ENCODE peak calls at places on chromosomes 13 and 19, in nine cellular contexts. One of them, this sample, is unnamed.

GRCh38 chr13:95481051-95481775 is 71.3 kb upstream of the CLDN10 start:
- DNase-seq in cardiac fibroblast: peak
- DNase-seq in GM23338: no peak
- DNase-seq in choroid plexus epithelial cell: no peak
- DNase-seq in lung: no peak
- DNase-seq in fibroblast of pulmonary artery: peak
- DNase-seq in neural progenitor cell: no peak
- DNase-seq in fibroblast of lung: no peak
- DNase-seq in fibroblast of mammary gland: peak
- DNase-seq in this sample: no peak

GRCh38 chr13:20161275-20161950 is 561 bp upstream of the GJA3 start:
- DNase-seq in cardiac fibroblast: no peak
- DNase-seq in GM23338: peak
- DNase-seq in choroid plexus epithelial cell: no peak
- DNase-seq in lung: no peak
- DNase-seq in fibroblast of pulmonary artery: no peak
- DNase-seq in neural progenitor cell: peak
- DNase-seq in fibroblast of lung: no peak
- DNase-seq in fibroblast of mammary gland: no peak
- DNase-seq in this sample: no peak

GRCh38 chr13:109330941-109331340 is 455.4 kb downstream of the IRS2 start:
- DNase-seq in cardiac fibroblast: peak
- DNase-seq in GM23338: no peak
- DNase-seq in choroid plexus epithelial cell: peak
- DNase-seq in lung: no peak
- DNase-seq in fibroblast of pulmonary artery: peak
- DNase-seq in neural progenitor cell: no peak
- DNase-seq in fibroblast of lung: peak
- DNase-seq in fibroblast of mammary gland: peak
- DNase-seq in this sample: no peak

GRCh38 chr19:3849092-3849491 is 19.7 kb downstream of the ZFR2 start:
- DNase-seq in cardiac fibroblast: peak
- DNase-seq in GM23338: peak
- DNase-seq in choroid plexus epithelial cell: peak
- DNase-seq in lung: no peak
- DNase-seq in fibroblast of pulmonary artery: peak
- DNase-seq in neural progenitor cell: peak
- DNase-seq in fibroblast of lung: no peak
- DNase-seq in fibroblast of mammary gland: peak
- DNase-seq in this sample: no peak

GRCh38 chr19:14954071-14954655 is 12.9 kb downstream of the OR7C2 start:
- DNase-seq in cardiac fibroblast: no peak
- DNase-seq in GM23338: peak
- DNase-seq in choroid plexus epithelial cell: no peak
- DNase-seq in lung: no peak
- DNase-seq in fibroblast of pulmonary artery: no peak
- DNase-seq in neural progenitor cell: no peak
- DNase-seq in fibroblast of lung: no peak
- DNase-seq in fibroblast of mammary gland: no peak
- DNase-seq in this sample: no peak

GRCh38 chr13:72953391-72953960 is 105.3 kb upstream of the KLF5 start:
- DNase-seq in cardiac fibroblast: no peak
- DNase-seq in GM23338: no peak
- DNase-seq in choroid plexus epithelial cell: no peak
- DNase-seq in lung: peak
- DNase-seq in fibroblast of pulmonary artery: no peak
- DNase-seq in neural progenitor cell: no peak
- DNase-seq in fibroblast of lung: no peak
- DNase-seq in fibroblast of mammary gland: no peak
- DNase-seq in this sample: no peak

GRCh38 chr19:11284535-11284934 is 11.4 kb upstream of the TSPAN16 start:
- DNase-seq in cardiac fibroblast: no peak
- DNase-seq in GM23338: no peak
- DNase-seq in choroid plexus epithelial cell: peak
- DNase-seq in lung: no peak
- DNase-seq in fibroblast of pulmonary artery: no peak
- DNase-seq in neural progenitor cell: peak
- DNase-seq in fibroblast of lung: no peak
- DNase-seq in fibroblast of mammary gland: no peak
- DNase-seq in this sample: no peak

GRCh38 chr13:95191821-95192220 is 109.4 kb downstream of the ABCC4 start:
- DNase-seq in cardiac fibroblast: peak
- DNase-seq in GM23338: peak
- DNase-seq in choroid plexus epithelial cell: peak
- DNase-seq in lung: peak
- DNase-seq in fibroblast of pulmonary artery: peak
- DNase-seq in neural progenitor cell: peak
- DNase-seq in fibroblast of lung: peak
- DNase-seq in fibroblast of mammary gland: peak
- DNase-seq in this sample: peak

GRCh38 chr13:86881390-86881789 is 789.8 kb upstream of the SLITRK5 start:
- DNase-seq in cardiac fibroblast: no peak
- DNase-seq in GM23338: peak
- DNase-seq in choroid plexus epithelial cell: no peak
- DNase-seq in lung: no peak
- DNase-seq in fibroblast of pulmonary artery: no peak
- DNase-seq in neural progenitor cell: no peak
- DNase-seq in fibroblast of lung: no peak
- DNase-seq in fibroblast of mammary gland: no peak
- DNase-seq in this sample: no peak

GRCh38 chr13:86877449-86877848 is 793.7 kb upstream of the SLITRK5 start:
- DNase-seq in cardiac fibroblast: no peak
- DNase-seq in GM23338: no peak
- DNase-seq in choroid plexus epithelial cell: no peak
- DNase-seq in lung: no peak
- DNase-seq in fibroblast of pulmonary artery: no peak
- DNase-seq in neural progenitor cell: no peak
- DNase-seq in fibroblast of lung: peak
- DNase-seq in fibroblast of mammary gland: no peak
- DNase-seq in this sample: no peak

GRCh38 chr13:86882835-86883234 is 788.3 kb upstream of the SLITRK5 start:
- DNase-seq in cardiac fibroblast: no peak
- DNase-seq in GM23338: no peak
- DNase-seq in choroid plexus epithelial cell: no peak
- DNase-seq in lung: no peak
- DNase-seq in fibroblast of pulmonary artery: no peak
- DNase-seq in neural progenitor cell: no peak
- DNase-seq in fibroblast of lung: no peak
- DNase-seq in fibroblast of mammary gland: no peak
- DNase-seq in this sample: no peak

GRCh38 chr13:86882107-86882506 is 789.1 kb upstream of the SLITRK5 start:
- DNase-seq in cardiac fibroblast: no peak
- DNase-seq in GM23338: peak
- DNase-seq in choroid plexus epithelial cell: no peak
- DNase-seq in lung: no peak
- DNase-seq in fibroblast of pulmonary artery: no peak
- DNase-seq in neural progenitor cell: no peak
- DNase-seq in fibroblast of lung: no peak
- DNase-seq in fibroblast of mammary gland: no peak
- DNase-seq in this sample: no peak
- H3K4me3 ChIP-seq in cardiac fibroblast: no peak
- H3K4me3 ChIP-seq in GM23338: peak
- H3K4me3 ChIP-seq in choroid plexus epithelial cell: no peak
- H3K4me3 ChIP-seq in lung: no peak
- H3K4me3 ChIP-seq in fibroblast of pulmonary artery: no peak
- H3K4me3 ChIP-seq in neural progenitor cell: no peak
- H3K4me3 ChIP-seq in fibroblast of lung: no peak
- H3K4me3 ChIP-seq in fibroblast of mammary gland: no peak
- H3K4me3 ChIP-seq in this sample: no peak

GRCh38 chr19:35142531-35143230 is 374 bp upstream of the FXYD7 start:
- DNase-seq in cardiac fibroblast: no peak
- DNase-seq in GM23338: peak
- DNase-seq in choroid plexus epithelial cell: peak
- DNase-seq in lung: no peak
- DNase-seq in fibroblast of pulmonary artery: peak
- DNase-seq in neural progenitor cell: peak
- DNase-seq in fibroblast of lung: no peak
- DNase-seq in fibroblast of mammary gland: no peak
- DNase-seq in this sample: no peak

GRCh38 chr19:35144259-35144599 is 1.2 kb downstream of the FXYD7 start:
- DNase-seq in cardiac fibroblast: no peak
- DNase-seq in GM23338: no peak
- DNase-seq in choroid plexus epithelial cell: no peak
- DNase-seq in lung: no peak
- DNase-seq in fibroblast of pulmonary artery: no peak
- DNase-seq in neural progenitor cell: peak
- DNase-seq in fibroblast of lung: no peak
- DNase-seq in fibroblast of mammary gland: no peak
- DNase-seq in this sample: no peak

GRCh38 chr19:35143818-35144217 is 763 bp downstream of the FXYD7 start:
- DNase-seq in cardiac fibroblast: no peak
- DNase-seq in GM23338: no peak
- DNase-seq in choroid plexus epithelial cell: no peak
- DNase-seq in lung: no peak
- DNase-seq in fibroblast of pulmonary artery: no peak
- DNase-seq in neural progenitor cell: no peak
- DNase-seq in fibroblast of lung: no peak
- DNase-seq in fibroblast of mammary gland: no peak
- DNase-seq in this sample: no peak

GRCh38 chr19:35141627-35142401 is 1.2 kb upstream of the FXYD7 start:
- DNase-seq in cardiac fibroblast: no peak
- DNase-seq in GM23338: no peak
- DNase-seq in choroid plexus epithelial cell: no peak
- DNase-seq in lung: no peak
- DNase-seq in fibroblast of pulmonary artery: no peak
- DNase-seq in neural progenitor cell: peak
- DNase-seq in fibroblast of lung: peak
- DNase-seq in fibroblast of mammary gland: no peak
- DNase-seq in this sample: no peak

DNA sequence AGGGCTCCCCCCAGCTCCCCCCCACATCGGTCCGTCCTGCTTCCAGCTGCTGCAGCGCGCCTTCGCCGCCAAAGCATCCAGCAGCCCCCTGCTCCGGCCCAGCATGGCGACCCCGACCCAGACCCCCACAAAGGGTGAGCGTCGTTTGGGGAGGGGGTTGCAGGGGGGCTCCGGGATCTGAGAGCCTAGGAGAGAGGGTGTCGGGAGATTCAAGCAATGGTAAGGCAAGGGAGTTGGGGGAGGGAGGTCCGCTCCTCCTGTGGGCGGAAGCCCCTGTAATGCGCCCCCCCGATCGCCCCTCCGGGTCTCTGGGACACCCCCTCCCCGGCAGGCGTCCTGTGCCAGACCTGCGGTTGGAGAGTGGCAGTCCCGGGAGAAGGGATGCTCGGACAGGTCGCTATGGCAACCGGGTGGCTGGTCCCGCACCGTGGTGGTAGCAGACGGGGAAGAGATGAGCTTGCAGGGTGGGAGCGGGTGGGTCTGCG is at the start of gene FXYD7:
- DNase-seq in cardiac fibroblast: no peak
- DNase-seq in GM23338: peak
- DNase-seq in choroid plexus epithelial cell: no peak
- DNase-seq in lung: no peak
- DNase-seq in fibroblast of pulmonary artery: no peak
- DNase-seq in neural progenitor cell: peak
- DNase-seq in fibroblast of lung: no peak
- DNase-seq in fibroblast of mammary gland: no peak
- DNase-seq in this sample: no peak
- TF ChIP-seq CTCF in cardiac fibroblast: no peak
- TF ChIP-seq CTCF in GM23338: no peak
- TF ChIP-seq CTCF in choroid plexus epithelial cell: no peak
- TF ChIP-seq CTCF in lung: no peak
- TF ChIP-seq CTCF in fibroblast of pulmonary artery: no peak
- TF ChIP-seq CTCF in neural progenitor cell: no peak
- TF ChIP-seq CTCF in fibroblast of lung: no peak
- TF ChIP-seq CTCF in fibroblast of mammary gland: no peak
- TF ChIP-seq CTCF in this sample: no peak

DNA sequence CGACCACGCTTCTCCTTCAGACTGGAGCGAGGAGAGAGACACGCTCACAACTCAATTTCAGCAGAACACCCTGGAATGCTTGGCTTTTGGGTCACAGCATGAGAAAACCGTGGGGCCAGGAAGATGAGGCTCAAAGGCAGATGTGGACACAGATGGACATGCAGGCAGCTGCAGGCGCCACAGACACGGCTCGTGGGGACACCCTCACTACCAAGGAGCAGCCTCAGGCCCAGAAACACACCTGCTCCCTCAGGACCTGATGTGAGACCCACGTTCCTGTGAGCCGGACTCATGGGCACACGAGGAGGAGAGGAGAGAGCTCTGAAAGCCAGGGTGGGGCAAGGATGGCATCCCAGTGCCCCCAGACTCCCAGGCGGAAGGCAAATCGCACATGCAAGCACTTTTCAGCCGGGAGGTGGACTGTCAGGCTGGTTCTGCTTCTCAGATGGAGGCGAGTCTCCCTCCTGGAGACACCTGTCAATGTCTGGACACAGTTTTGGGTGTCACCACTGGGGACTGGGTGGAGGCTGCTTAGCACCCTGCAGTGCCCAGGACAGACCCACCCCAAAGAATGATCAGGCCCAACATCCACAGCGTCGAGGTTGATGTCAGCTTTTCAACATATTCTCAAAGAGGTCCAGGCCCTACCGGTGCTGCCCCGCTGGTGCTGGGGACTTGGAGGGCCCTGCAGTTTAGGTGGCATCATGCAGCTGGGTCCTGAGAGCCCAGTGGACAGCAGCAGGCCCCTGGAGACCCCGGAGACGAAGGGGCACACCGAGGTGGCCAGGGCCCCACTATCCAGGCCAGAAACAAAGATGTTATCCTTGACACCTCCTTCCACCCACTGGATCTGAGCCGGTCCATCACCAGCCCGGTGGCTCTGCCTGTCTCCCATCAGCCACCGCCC is 2.3 kb downstream of the ABHD17A start:
- DNase-seq in cardiac fibroblast: no peak
- DNase-seq in GM23338: no peak
- DNase-seq in choroid plexus epithelial cell: no peak
- DNase-seq in lung: no peak
- DNase-seq in fibroblast of pulmonary artery: no peak
- DNase-seq in neural progenitor cell: no peak
- DNase-seq in fibroblast of lung: no peak
- DNase-seq in fibroblast of mammary gland: no peak
- DNase-seq in this sample: no peak
- H3K4me3 ChIP-seq in cardiac fibroblast: peak
- H3K4me3 ChIP-seq in GM23338: no peak
- H3K4me3 ChIP-seq in choroid plexus epithelial cell: peak
- H3K4me3 ChIP-seq in lung: no peak
- H3K4me3 ChIP-seq in fibroblast of pulmonary artery: peak
- H3K4me3 ChIP-seq in neural progenitor cell: no peak
- H3K4me3 ChIP-seq in fibroblast of lung: no peak
- H3K4me3 ChIP-seq in fibroblast of mammary gland: peak
- H3K4me3 ChIP-seq in this sample: peak

DNA sequence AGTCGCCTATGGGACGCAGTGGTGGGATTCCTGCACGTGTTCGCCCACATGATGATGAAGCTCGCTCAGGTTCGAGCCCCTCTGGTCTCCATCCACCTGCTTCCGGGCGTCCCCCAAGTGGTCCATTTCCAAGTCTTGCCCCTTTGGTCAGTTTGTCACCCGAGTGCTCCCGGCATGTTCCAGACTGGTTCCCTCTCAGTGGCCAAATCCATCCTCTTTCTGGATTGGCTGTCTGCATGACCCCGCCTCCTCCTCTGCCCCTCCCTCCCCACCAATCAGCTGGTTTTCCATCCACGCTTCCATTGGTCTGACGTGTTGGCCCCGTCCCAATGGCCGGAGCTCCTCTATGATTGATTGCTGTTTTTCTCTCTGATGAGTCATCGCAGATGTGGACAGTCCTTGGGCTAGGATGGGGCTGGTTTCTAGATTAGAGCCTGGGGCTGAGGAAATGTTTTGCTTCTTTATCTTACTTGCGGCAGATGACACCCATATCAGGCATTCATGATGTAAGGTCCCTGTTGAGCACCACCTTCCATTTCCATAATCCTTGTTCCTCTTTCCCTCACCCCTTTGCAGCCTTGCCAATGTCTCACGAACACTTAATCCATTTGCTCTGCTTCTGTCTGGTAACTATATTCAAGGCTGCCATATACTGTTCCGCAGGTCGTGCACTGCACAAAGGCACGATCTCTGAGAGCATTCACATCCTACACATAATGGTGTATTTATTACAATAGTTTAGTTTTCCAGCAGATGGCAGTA is 73.8 kb downstream of the MAP4K1 start:
- DNase-seq in cardiac fibroblast: peak
- DNase-seq in GM23338: peak
- DNase-seq in choroid plexus epithelial cell: peak
- DNase-seq in lung: peak
- DNase-seq in fibroblast of pulmonary artery: peak
- DNase-seq in neural progenitor cell: no peak
- DNase-seq in fibroblast of lung: peak
- DNase-seq in fibroblast of mammary gland: peak
- DNase-seq in this sample: peak
- TF ChIP-seq CTCF in cardiac fibroblast: no peak
- TF ChIP-seq CTCF in GM23338: peak
- TF ChIP-seq CTCF in choroid plexus epithelial cell: peak
- TF ChIP-seq CTCF in lung: peak
- TF ChIP-seq CTCF in fibroblast of pulmonary artery: peak
- TF ChIP-seq CTCF in neural progenitor cell: no peak
- TF ChIP-seq CTCF in fibroblast of lung: no peak
- TF ChIP-seq CTCF in fibroblast of mammary gland: no peak
- TF ChIP-seq CTCF in this sample: no peak

This sample was measured in AG04450.